ENCODE peak calls at places on chromosomes 7 and 10, in five cellular contexts. F, R, O, P and B are unnamed samples.

GRCh38 chr7:37908221-37908788 is 8.3 kb downstream of the SFRP4 start:
- DNase-seq in F (no peak), R (no peak), O (no peak), P (no peak), B (no peak)

GRCh38 chr10:131456411-131456810 is 144.9 kb upstream of the TCERG1L start:
- DNase-seq in F (no peak), R (no peak), O (no peak), P (no peak), B (no peak)

GRCh38 chr10:541750-542371 is 147.6 kb downstream of the DIP2C start:
- DNase-seq in F (no peak), R (no peak), O (no peak), P (no peak), B (no peak)

GRCh38 chr10:61257956-61258496 is 195.2 kb downstream of the TMEM26 start:
- DNase-seq in F (peak), R (no peak), O (no peak), P (no peak), B (no peak)

GRCh38 chr10:76632158-76633051 is 1005.2 kb downstream of the KCNMA1 start:
- DNase-seq in F (peak), R (peak), O (no peak), P (no peak), B (peak)

GRCh38 chr7:10282909-10283308 is 690.8 kb upstream of the PHF14 start:
- DNase-seq in F (no peak), R (no peak), O (no peak), P (no peak), B (no peak)

GRCh38 chr7:98252655-98253054 is 623 bp upstream of the TECPR1 start:
- DNase-seq in F (no peak), R (no peak), O (no peak), P (no peak), B (no peak)

GRCh38 chr7:128938524-128939074 is 872 bp downstream of the IRF5 start:
- DNase-seq in F (no peak), R (peak), O (peak), P (no peak), B (no peak)

GRCh38 chr10:104297697-104298660 is 29.0 kb downstream of the GSTO2 start:
- DNase-seq in F (no peak), R (no peak), O (no peak), P (no peak), B (peak)

GRCh38 chr7:47449810-47450586 is 131.9 kb downstream of the TNS3 start:
- DNase-seq in F (no peak), R (no peak), O (no peak), P (no peak), B (no peak)

GRCh38 chr7:7443951-7444350 is 91.7 kb downstream of the COL28A1 start:
- DNase-seq in F (no peak), R (no peak), O (no peak), P (no peak), B (no peak)

GRCh38 chr10:103661951-103662405 is 168.5 kb downstream of the NEURL1 start:
- DNase-seq in F (no peak), R (no peak), O (no peak), P (no peak), B (no peak)

GRCh38 chr7:144098776-144099175 is 10.6 kb upstream of the OR2A2 start:
- DNase-seq in F (no peak), R (no peak), O (no peak), P (no peak), B (no peak)

GRCh38 chr7:142153400-142153799 is 41.9 kb downstream of the MGAM2 start:
- DNase-seq in F (peak), R (peak), O (peak), P (no peak), B (peak)
- TF ChIP-seq CTCF in F (peak), R (no peak), O (peak), P (no peak), B (no peak)

GRCh38 chr7:26078437-26079362 is 73.3 kb upstream of the NFE2L3 start:
- DNase-seq in F (peak), R (peak), O (peak), P (peak), B (peak)
- TF ChIP-seq CTCF in F (peak), R (peak), O (peak), P (no peak), B (peak)

GRCh38 chr7:101938115-101938514 is 120.7 kb downstream of the CUX1 start:
- DNase-seq in F (no peak), R (no peak), O (no peak), P (no peak), B (no peak)

GRCh38 chr7:101939136-101939695 is 121.8 kb downstream of the CUX1 start:
- DNase-seq in F (no peak), R (no peak), O (no peak), P (no peak), B (no peak)

GRCh38 chr7:101941481-101942383 is 124.3 kb downstream of the CUX1 start:
- DNase-seq in F (peak), R (peak), O (no peak), P (peak), B (no peak)

GRCh38 chr7:101940830-101941229 is 123.4 kb downstream of the CUX1 start:
- DNase-seq in F (no peak), R (peak), O (no peak), P (peak), B (peak)

DNA sequence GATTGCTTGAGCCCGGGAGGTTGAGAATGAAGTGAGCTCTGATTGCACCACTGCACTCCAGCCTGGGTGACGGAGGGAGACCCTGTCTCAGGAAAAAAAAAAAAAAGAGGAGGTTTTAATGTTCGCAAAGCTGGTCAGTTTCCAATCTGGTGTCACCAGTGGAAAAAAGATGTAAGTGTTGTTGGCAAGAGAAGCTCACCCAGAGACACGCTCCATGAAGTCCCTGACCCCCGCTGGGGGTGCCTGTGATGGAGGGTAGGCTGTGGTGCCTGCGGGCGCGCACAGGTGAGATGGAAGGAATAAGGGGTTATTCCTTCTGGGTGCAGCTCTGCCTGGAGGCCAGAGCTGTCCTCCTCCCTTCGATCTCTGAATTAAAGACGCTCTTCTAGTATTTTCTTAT is 122.7 kb downstream of the CUX1 start:
- DNase-seq in F (no peak), R (no peak), O (no peak), P (no peak), B (no peak)
- TF ChIP-seq CTCF in F (no peak), R (no peak), O (no peak), P (no peak), B (no peak)

GRCh38 chr7:139232893-139233292 is 1.9 kb downstream of the UBN2 start:
- DNase-seq in F (peak), R (no peak), O (no peak), P (no peak), B (no peak)

GRCh38 chr7:139231513-139232376 is 708 bp downstream of the UBN2 start:
- DNase-seq in F (no peak), R (peak), O (peak), P (peak), B (peak)

GRCh38 chr7:139230484-139230773 is 608 bp upstream of the UBN2 start:
- DNase-seq in F (no peak), R (no peak), O (no peak), P (no peak), B (no peak)

GRCh38 chr7:139230774-139231512 is at the start of gene UBN2:
- DNase-seq in F (peak), R (peak), O (peak), P (peak), B (peak)

GRCh38 chr7:139232377-139232717 is 1.3 kb downstream of the UBN2 start:
- DNase-seq in F (peak), R (no peak), O (no peak), P (no peak), B (no peak)
- TF ChIP-seq CTCF in F (no peak), R (no peak), O (no peak), P (no peak), B (no peak)

GRCh38 chr10:72260588-72261322 is 13.0 kb upstream of the DDIT4 start:
- DNase-seq in F (peak), R (peak), O (peak), P (peak), B (peak)
- TF ChIP-seq CTCF in F (peak), R (no peak), O (no peak), P (no peak), B (no peak)

GRCh38 chr10:113980408-113981087 is 63.1 kb upstream of the ADRB1 start:
- DNase-seq in F (no peak), R (no peak), O (no peak), P (no peak), B (no peak)
- TF ChIP-seq CTCF in F (peak), R (no peak), O (no peak), P (no peak), B (no peak)